ENCODE peak calls at places on chromosomes 3 and 15, in eight cellular contexts. U is astrocyte of the spinal cord; I is MM.1S; G is cardiac muscle cell; R is CD8-positive, alpha-beta T cell; P is AG09309; H is tibial nerve; C is GM12865. N is an unnamed sample.

GRCh38 chr3:171865191-171865865 is 22.2 kb downstream of the TMEM212 start:
- DNase-seq in U (no peak), I (no peak), G (no peak), R (no peak), P (no peak), H (no peak), C (no peak), N (no peak)

GRCh38 chr3:131981381-131981780 is 53.4 kb downstream of the CPNE4 start:
- DNase-seq in U (no peak), I (no peak), G (no peak), R (no peak), P (no peak), H (no peak), C (no peak), N (no peak)

GRCh38 chr3:49295489-49296058 is 18.5 kb upstream of the C3orf62 start:
- DNase-seq in U (peak), I (no peak), G (peak), R (no peak), P (no peak), H (no peak), C (peak), N (peak)

GRCh38 chr3:197507081-197507480 is 48.7 kb downstream of the BDH1 start:
- DNase-seq in U (no peak), I (no peak), G (no peak), R (no peak), P (no peak), H (no peak), C (no peak), N (no peak)

GRCh38 chr15:77632760-77633133 is at the start of gene LINGO1:
- DNase-seq in U (no peak), I (no peak), G (peak), R (no peak), P (no peak), H (no peak), C (no peak), N (no peak)

GRCh38 chr3:54193093-54193492 is 70.7 kb downstream of the CACNA2D3 start:
- DNase-seq in U (no peak), I (no peak), G (no peak), R (no peak), P (no peak), H (no peak), C (no peak), N (no peak)

GRCh38 chr3:13081603-13082360 is 8.6 kb upstream of the IQSEC1 start:
- DNase-seq in U (no peak), I (no peak), G (no peak), R (no peak), P (no peak), H (peak), C (no peak), N (no peak)

GRCh38 chr3:123301331-123302184 is 99.8 kb downstream of the SEC22A start:
- DNase-seq in U (no peak), I (no peak), G (no peak), R (no peak), P (no peak), H (no peak), C (no peak), N (no peak)

GRCh38 chr3:72155391-72156064 is 370.6 kb upstream of the PROK2 start:
- DNase-seq in U (peak), I (no peak), G (no peak), R (no peak), P (peak), H (peak), C (no peak), N (peak)

GRCh38 chr3:4865714-4866113 is 113.5 kb upstream of the BHLHE40 start:
- DNase-seq in U (no peak), I (no peak), G (no peak), R (no peak), P (no peak), H (no peak), C (no peak), N (no peak)

GRCh38 chr3:164730810-164731209 is 347.5 kb downstream of the SI start:
- DNase-seq in U (peak), I (no peak), G (no peak), R (no peak), P (no peak), H (no peak), C (no peak), N (peak)

GRCh38 chr15:32675474-32675873 is 34.0 kb downstream of the SCG5 start:
- DNase-seq in U (no peak), I (no peak), G (no peak), R (no peak), P (no peak), H (no peak), C (no peak), N (no peak)

GRCh38 chr3:64530434-64531049 is 157.3 kb downstream of the ADAMTS9 start:
- DNase-seq in U (peak), I (peak), G (peak), R (no peak), P (no peak), H (peak), C (peak), N (peak)

GRCh38 chr3:56812749-56813655 is 11.3 kb upstream of the ARHGEF3 start:
- DNase-seq in U (peak), I (peak), G (no peak), R (no peak), P (no peak), H (no peak), C (no peak), N (peak)

GRCh38 chr3:15578272-15578671 is 23.1 kb downstream of the HACL1 start:
- DNase-seq in U (no peak), I (no peak), G (no peak), R (no peak), P (no peak), H (no peak), C (no peak), N (no peak)

GRCh38 chr3:127135241-127136023 is 57.5 kb upstream of the PRR23E start:
- DNase-seq in U (peak), I (no peak), G (peak), R (no peak), P (no peak), H (no peak), C (no peak), N (peak)

GRCh38 chr3:112619295-112619694 is 21.6 kb downstream of the CCDC80 start:
- DNase-seq in U (no peak), I (no peak), G (no peak), R (no peak), P (no peak), H (no peak), C (no peak), N (no peak)

GRCh38 chr15:40372966-40373365 is 9.6 kb upstream of the KNSTRN start:
- DNase-seq in U (no peak), I (no peak), G (no peak), R (no peak), P (no peak), H (no peak), C (no peak), N (no peak)

GRCh38 chr15:38843736-38844590 is 279.3 kb upstream of the RASGRP1 start:
- DNase-seq in U (no peak), I (no peak), G (no peak), R (no peak), P (peak), H (no peak), C (peak), N (peak)

GRCh38 chr3:46368569-46368968 is 2.2 kb upstream of the CCR5 start:
- DNase-seq in U (no peak), I (peak), G (peak), R (peak), P (no peak), H (no peak), C (peak), N (no peak)

GRCh38 chr3:44065311-44065710 is 176.4 kb upstream of the TOPAZ1 start:
- DNase-seq in U (no peak), I (no peak), G (peak), R (no peak), P (no peak), H (no peak), C (no peak), N (no peak)

GRCh38 chr15:60660290-60661051 is 181.5 kb upstream of the ICE2 start:
- DNase-seq in U (peak), I (peak), G (no peak), R (no peak), P (peak), H (no peak), C (peak), N (peak)

GRCh38 chr3:188720636-188721035 is 451.1 kb upstream of the TPRG1 start:
- DNase-seq in U (peak), I (no peak), G (no peak), R (no peak), P (no peak), H (no peak), C (no peak), N (no peak)

GRCh38 chr3:52006820-52007133 is 11.1 kb upstream of the RPL29 start:
- DNase-seq in U (no peak), I (no peak), G (no peak), R (no peak), P (no peak), H (no peak), C (no peak), N (no peak)

GRCh38 chr3:52004906-52005395 is 9.3 kb upstream of the RPL29 start:
- DNase-seq in U (no peak), I (no peak), G (no peak), R (no peak), P (no peak), H (no peak), C (no peak), N (no peak)

GRCh38 chr3:52004158-52004787 is 8.6 kb upstream of the RPL29 start:
- DNase-seq in U (peak), I (no peak), G (peak), R (no peak), P (no peak), H (no peak), C (peak), N (no peak)

GRCh38 chr3:52006017-52006819 is 10.5 kb upstream of the RPL29 start:
- DNase-seq in U (no peak), I (no peak), G (no peak), R (no peak), P (no peak), H (no peak), C (no peak), N (no peak)

GRCh38 chr3:52005571-52005986 is 9.9 kb upstream of the RPL29 start:
- DNase-seq in U (peak), I (no peak), G (peak), R (no peak), P (no peak), H (no peak), C (no peak), N (peak)
- H3K4me3 ChIP-seq in U (no peak), I (no peak), G (no peak), R (no peak), P (no peak), H (no peak), C (no peak), N (no peak)

GRCh38 chr3:134600685-134601502 is 49.9 kb downstream of the KY start:
- DNase-seq in U (peak), I (peak), G (peak), R (peak), P (peak), H (peak), C (peak), N (peak)
- TF ChIP-seq CTCF in U (peak), I (peak), G (peak), R (peak), P (peak), H (peak), C (peak), N (peak)

GRCh38 chr3:31959951-31960792 is 20.9 kb downstream of the OSBPL10 start:
- DNase-seq in U (peak), I (no peak), G (no peak), R (no peak), P (no peak), H (no peak), C (no peak), N (no peak)
- H3K4me3 ChIP-seq in U (no peak), I (no peak), G (no peak), R (no peak), P (peak), H (peak), C (no peak), N (peak)

DNA sequence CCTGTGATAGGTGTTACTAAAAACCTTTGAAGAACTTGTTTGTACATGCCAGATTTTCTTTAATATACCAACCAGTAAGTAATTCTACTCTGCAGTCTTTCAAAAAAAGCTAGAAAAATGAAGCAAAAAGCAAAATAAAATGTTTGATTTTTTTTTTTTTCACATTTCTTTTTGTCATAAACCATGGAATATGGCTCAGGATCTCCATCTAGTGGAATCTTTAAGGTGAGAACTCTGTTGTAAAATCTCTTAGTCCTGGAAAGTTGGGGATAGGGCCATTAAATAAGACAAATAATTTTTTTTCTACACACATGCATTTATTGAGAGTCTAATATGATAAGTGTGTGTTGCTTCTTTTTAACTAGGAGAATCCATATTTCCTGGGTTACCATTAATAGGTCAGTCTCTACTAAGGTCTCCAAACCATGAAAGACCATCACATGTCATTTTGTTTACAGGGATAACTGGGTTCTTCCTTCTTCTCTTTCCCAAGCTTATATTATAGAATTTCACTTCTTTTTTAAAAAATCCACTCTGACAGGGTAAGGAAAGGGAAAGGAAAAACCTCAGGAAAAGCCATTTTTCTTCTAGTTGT is 84.6 kb downstream of the SLC9A9 start:
- DNase-seq in U (peak), I (no peak), G (no peak), R (no peak), P (no peak), H (no peak), C (no peak), N (no peak)
- TF ChIP-seq CTCF in U (peak), I (no peak), G (peak), R (peak), P (peak), H (no peak), C (peak), N (peak)